ENCODE peak calls at places on chromosome 12, in seven cellular contexts. L is H1, D is GM12878, K is GM12892, B is SK-N-SH, F is HepG2, U is K562. P is an unnamed sample.

GRCh38 chr12:122840580-122841513 is 5.6 kb downstream of the HIP1R start:
- DNase-seq in L (no peak), U (no peak), D (no peak), F (no peak), B (peak; percentile 46), K (no peak), P (no peak)

GRCh38 chr12:25811656-25812126 is 146.8 kb upstream of the RASSF8 start:
- DNase-seq in U (no peak), B (no peak), F (no peak), L (no peak), K (no peak), D (peak; percentile 52), P (no peak)

GRCh38 chr12:107275530-107275929 is 182.2 kb upstream of the CRY1 start:
- DNase-seq in L (no peak), D (no peak), B (peak; percentile 8), U (no peak), K (no peak), F (no peak), P (no peak)

GRCh38 chr12:39620664-39621658 is 1.4 kb upstream of the ABCD2 start:
- DNase-seq in U (no peak), B (no peak), L (no peak), K (no peak), F (no peak), D (peak; percentile 64), P (no peak)

GRCh38 chr12:18275974-18276373 is 14.7 kb downstream of the PIK3C2G start:
- DNase-seq in D (no peak), F (no peak), L (no peak), K (no peak), U (no peak), B (no peak), P (no peak)

GRCh38 chr12:71664411-71665108 is 459 bp downstream of the THAP2 start:
- DNase-seq in K (no peak), L (no peak), B (no peak), U (no peak), F (no peak), D (no peak), P (no peak)

GRCh38 chr12:33832900-33833299 is 189.4 kb upstream of the ALG10 start:
- DNase-seq in U (no peak), F (no peak), K (no peak), D (no peak), L (no peak), B (no peak), P (no peak)

GRCh38 chr12:100414756-100415155 is 57.9 kb downstream of the SLC17A8 start:
- DNase-seq in K (no peak), D (no peak), F (no peak), L (no peak), U (no peak), B (no peak), P (no peak)

GRCh38 chr12:13431041-13431440 is 234.5 kb downstream of the EMP1 start:
- DNase-seq in K (no peak), L (no peak), D (no peak), F (no peak), B (no peak), U (no peak), P (no peak)

GRCh38 chr12:71057330-71057729 is 100.5 kb downstream of the TSPAN8 start:
- DNase-seq in U (no peak), D (no peak), L (no peak), K (no peak), B (peak; percentile 33), F (no peak), P (no peak)

GRCh38 chr12:617304-617915 is 45.8 kb downstream of the NINJ2 start:
- DNase-seq in D (no peak), F (peak; percentile 77), B (no peak), L (no peak), K (no peak), U (no peak), P (no peak)

GRCh38 chr12:42960087-42960527 is 370.6 kb upstream of the PRICKLE1 start:
- DNase-seq in D (no peak), F (no peak), L (no peak), B (no peak), U (no peak), K (no peak), P (no peak)

GRCh38 chr12:68434391-68435007 is 102.3 kb upstream of the MDM1 start:
- DNase-seq in B (no peak), F (no peak), U (no peak), K (no peak), D (no peak), L (no peak), P (no peak)

GRCh38 chr12:39772708-39773665 is 153.4 kb upstream of the ABCD2 start:
- DNase-seq in L (no peak), U (no peak), F (no peak), B (no peak), K (no peak), D (no peak), P (no peak)

GRCh38 chr12:110813298-110813697 is 33.5 kb upstream of the CCDC63 start:
- DNase-seq in K (no peak), U (no peak), B (no peak), L (no peak), D (no peak), F (no peak), P (no peak)

GRCh38 chr12:92233346-92234015 is 87.8 kb upstream of the BTG1 start:
- DNase-seq in U (peak; percentile 22), F (no peak), L (no peak), B (no peak), K (no peak), D (no peak), P (no peak)

GRCh38 chr12:51954465-51955361 is 3.2 kb downstream of the ACVR1B start:
- DNase-seq in U (peak; percentile 32), K (no peak), F (peak; percentile 55), D (no peak), L (no peak), B (no peak), P (no peak)

GRCh38 chr12:111858186-111858585 is 16.2 kb downstream of the MAPKAPK5 start:
- DNase-seq in U (no peak), K (no peak), D (no peak), B (no peak), L (no peak), F (no peak), P (no peak)

GRCh38 chr12:93322784-93323183 is 54.9 kb upstream of the NUDT4 start:
- DNase-seq in L (no peak), U (no peak), K (no peak), F (no peak), D (no peak), B (no peak), P (no peak)

GRCh38 chr12:48818831-48819590 is 715 bp downstream of the CACNB3 start:
- DNase-seq in B (no peak), K (no peak), F (no peak), D (no peak), U (no peak), L (no peak), P (no peak)

GRCh38 chr12:129241852-129242251 is 388.6 kb downstream of the GLT1D1 start:
- DNase-seq in D (no peak), F (no peak), B (no peak), L (no peak), U (no peak), K (no peak), P (no peak)

GRCh38 chr12:112929715-112930114 is 8.6 kb upstream of the OAS3 start:
- DNase-seq in K (no peak), D (no peak), L (no peak), F (no peak), B (no peak), U (no peak), P (no peak)

GRCh38 chr12:70045514-70045913 is 197.7 kb upstream of the CNOT2 start:
- DNase-seq in L (no peak), B (no peak), D (no peak), K (no peak), F (no peak), U (no peak), P (no peak)

GRCh38 chr12:45613306-45613705 is 116.2 kb upstream of the ARID2 start:
- DNase-seq in F (no peak), D (no peak), K (no peak), L (no peak), U (no peak), B (no peak), P (no peak)

GRCh38 chr12:46400406-46400805 is 27.8 kb upstream of the SLC38A2 start:
- DNase-seq in F (no peak), B (no peak), K (no peak), L (no peak), D (no peak), U (no peak), P (no peak)

GRCh38 chr12:116606397-116606796 is 47.2 kb downstream of the MAP1LC3B2 start:
- DNase-seq in D (no peak), U (no peak), B (no peak), L (no peak), K (no peak), F (no peak), P (no peak)

GRCh38 chr12:107091989-107092641 is 1.2 kb downstream of the CRY1 start:
- DNase-seq in B (peak; percentile 57), F (peak; percentile 86), D (peak; percentile 21), L (no peak), U (peak; percentile 60), K (no peak), P (no peak)

GRCh38 chr12:124172646-124173045 is 122.2 kb upstream of the RFLNA start:
- DNase-seq in U (no peak), F (no peak), B (no peak), K (no peak), L (no peak), D (no peak), P (no peak)
- TF ChIP-seq TAF1 in U (no peak), F (no peak), B (no peak), K (no peak), L (no peak), D (no peak), P (no peak)

DNA sequence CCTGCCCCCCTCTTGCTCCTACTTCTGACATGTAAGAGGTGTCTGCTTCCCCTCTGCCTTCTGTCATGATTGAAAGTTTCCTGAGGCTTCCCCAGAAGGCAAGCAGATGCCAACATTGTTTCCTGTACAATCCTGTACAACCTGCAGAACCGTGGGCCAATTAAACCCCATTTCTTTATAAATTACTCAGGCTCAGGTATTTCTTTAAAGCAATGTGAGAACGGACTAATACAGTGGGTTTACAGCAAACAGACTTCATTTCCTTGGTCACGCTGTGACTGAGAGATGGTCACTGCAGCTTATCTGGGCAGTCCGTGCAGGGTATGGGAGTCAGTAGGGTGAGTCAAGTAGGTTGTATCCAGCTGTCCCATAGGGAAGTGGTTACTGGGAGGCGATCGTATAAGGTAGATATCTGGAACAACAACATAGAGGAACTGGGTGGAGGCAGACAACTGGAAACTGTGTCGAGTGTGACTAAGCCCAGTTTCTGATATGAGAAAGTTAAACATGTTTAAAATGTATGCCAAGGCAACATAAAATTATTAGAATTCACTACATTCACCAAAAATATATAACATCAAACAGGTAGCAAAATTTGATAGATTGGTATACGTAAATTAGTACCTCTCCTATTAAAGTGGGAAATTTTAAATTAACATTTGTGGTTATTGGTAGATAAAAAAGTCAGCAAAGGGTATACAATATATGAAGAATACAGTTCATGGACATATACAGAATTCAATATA is 52.8 kb downstream of the CCDC91 start:
- DNase-seq in D (no peak), U (peak; percentile 79), B (no peak), F (no peak), K (no peak), L (no peak), P (no peak)
- TF ChIP-seq TAF1 in D (no peak), U (no peak), B (no peak), F (no peak), K (no peak), L (no peak), P (no peak)

GRCh38 chr12:103672401-103673119 is 85.5 kb downstream of the STAB2 start:
- DNase-seq in L (no peak), D (no peak), F (peak; percentile 61), U (no peak), B (no peak), K (no peak), P (no peak)
- TF ChIP-seq TAF1 in L (no peak), D (no peak), F (no peak), U (no peak), B (no peak), K (no peak), P (no peak)

GRCh38 chr12:83361486-83361885 is 674.8 kb downstream of the TMTC2 start:
- DNase-seq in K (no peak), D (no peak), F (no peak), U (no peak), L (no peak), B (no peak), P (no peak)
- TF ChIP-seq TAF1 in K (no peak), D (no peak), F (no peak), U (no peak), L (no peak), B (no peak), P (no peak)

P was measured in GM12891.